ENCODE peak calls at places on chromosome 17, in six cellular contexts. One of them, this sample, is unnamed.

GRCh38 chr17:58082341-58082869 is 814 bp upstream of the DYNLL2 start:
- DNase-seq in colonic mucosa: no peak
- DNase-seq in brain microvascular endothelial cell: no peak
- DNase-seq in PC-9: no peak
- DNase-seq in neural crest cell: no peak
- DNase-seq in fibroblast of lung: no peak
- DNase-seq in this sample: no peak

GRCh38 chr17:81322271-81323082 is 27.4 kb upstream of the SLC38A10 start:
- DNase-seq in colonic mucosa: no peak
- DNase-seq in brain microvascular endothelial cell: no peak
- DNase-seq in PC-9: no peak
- DNase-seq in neural crest cell: no peak
- DNase-seq in fibroblast of lung: no peak
- DNase-seq in this sample: no peak

GRCh38 chr17:82450357-82451106 is at the start of gene CYBC1:
- DNase-seq in colonic mucosa: peak
- DNase-seq in brain microvascular endothelial cell: peak
- DNase-seq in PC-9: peak
- DNase-seq in neural crest cell: peak
- DNase-seq in fibroblast of lung: peak
- DNase-seq in this sample: peak

GRCh38 chr17:7435676-7436555 is 681 bp downstream of the TMEM102 start:
- DNase-seq in colonic mucosa: peak
- DNase-seq in brain microvascular endothelial cell: no peak
- DNase-seq in PC-9: peak
- DNase-seq in neural crest cell: no peak
- DNase-seq in fibroblast of lung: no peak
- DNase-seq in this sample: no peak

GRCh38 chr17:56184650-56185049 is 31.4 kb downstream of the ANKFN1 start:
- DNase-seq in colonic mucosa: no peak
- DNase-seq in brain microvascular endothelial cell: no peak
- DNase-seq in PC-9: no peak
- DNase-seq in neural crest cell: no peak
- DNase-seq in fibroblast of lung: no peak
- DNase-seq in this sample: no peak

GRCh38 chr17:57672205-57672632 is 72.9 kb downstream of the CCDC182 start:
- DNase-seq in colonic mucosa: peak
- DNase-seq in brain microvascular endothelial cell: no peak
- DNase-seq in PC-9: no peak
- DNase-seq in neural crest cell: no peak
- DNase-seq in fibroblast of lung: peak
- DNase-seq in this sample: no peak

GRCh38 chr17:28484296-28484695 is 10.9 kb downstream of the SLC13A2 start:
- DNase-seq in colonic mucosa: no peak
- DNase-seq in brain microvascular endothelial cell: no peak
- DNase-seq in PC-9: no peak
- DNase-seq in neural crest cell: no peak
- DNase-seq in fibroblast of lung: no peak
- DNase-seq in this sample: no peak

GRCh38 chr17:31691251-31691905 is 167.7 kb downstream of the COPRS start:
- DNase-seq in colonic mucosa: no peak
- DNase-seq in brain microvascular endothelial cell: no peak
- DNase-seq in PC-9: no peak
- DNase-seq in neural crest cell: no peak
- DNase-seq in fibroblast of lung: no peak
- DNase-seq in this sample: no peak

GRCh38 chr17:68707032-68707431 is 105.9 kb upstream of the FAM20A start:
- DNase-seq in colonic mucosa: no peak
- DNase-seq in brain microvascular endothelial cell: peak
- DNase-seq in PC-9: no peak
- DNase-seq in neural crest cell: no peak
- DNase-seq in fibroblast of lung: peak
- DNase-seq in this sample: no peak

GRCh38 chr17:13884347-13884746 is 185.0 kb upstream of the COX10 start:
- DNase-seq in colonic mucosa: no peak
- DNase-seq in brain microvascular endothelial cell: no peak
- DNase-seq in PC-9: no peak
- DNase-seq in neural crest cell: no peak
- DNase-seq in fibroblast of lung: no peak
- DNase-seq in this sample: no peak

GRCh38 chr17:61647044-61647443 is 56.0 kb upstream of the NACA2 start:
- DNase-seq in colonic mucosa: no peak
- DNase-seq in brain microvascular endothelial cell: peak
- DNase-seq in PC-9: no peak
- DNase-seq in neural crest cell: no peak
- DNase-seq in fibroblast of lung: peak
- DNase-seq in this sample: no peak

GRCh38 chr17:67559381-67559966 is 158.3 kb upstream of the NOL11 start:
- DNase-seq in colonic mucosa: no peak
- DNase-seq in brain microvascular endothelial cell: no peak
- DNase-seq in PC-9: no peak
- DNase-seq in neural crest cell: no peak
- DNase-seq in fibroblast of lung: no peak
- DNase-seq in this sample: no peak
- TF ChIP-seq CTCF in colonic mucosa: peak
- TF ChIP-seq CTCF in brain microvascular endothelial cell: peak
- TF ChIP-seq CTCF in PC-9: peak
- TF ChIP-seq CTCF in neural crest cell: peak
- TF ChIP-seq CTCF in fibroblast of lung: no peak
- TF ChIP-seq CTCF in this sample: no peak

GRCh38 chr17:44655983-44656700 is at the start of gene MEIOC:
- DNase-seq in colonic mucosa: no peak
- DNase-seq in brain microvascular endothelial cell: peak
- DNase-seq in PC-9: no peak
- DNase-seq in neural crest cell: peak
- DNase-seq in fibroblast of lung: peak
- DNase-seq in this sample: no peak
- TF ChIP-seq CTCF in colonic mucosa: no peak
- TF ChIP-seq CTCF in brain microvascular endothelial cell: peak
- TF ChIP-seq CTCF in PC-9: no peak
- TF ChIP-seq CTCF in neural crest cell: no peak
- TF ChIP-seq CTCF in fibroblast of lung: no peak
- TF ChIP-seq CTCF in this sample: no peak

GRCh38 chr17:38606646-38607611 is 1.2 kb upstream of the SRCIN1 start:
- DNase-seq in colonic mucosa: no peak
- DNase-seq in brain microvascular endothelial cell: no peak
- DNase-seq in PC-9: peak
- DNase-seq in neural crest cell: no peak
- DNase-seq in fibroblast of lung: no peak
- DNase-seq in this sample: no peak
- TF ChIP-seq CTCF in colonic mucosa: no peak
- TF ChIP-seq CTCF in brain microvascular endothelial cell: no peak
- TF ChIP-seq CTCF in PC-9: peak
- TF ChIP-seq CTCF in neural crest cell: no peak
- TF ChIP-seq CTCF in fibroblast of lung: no peak
- TF ChIP-seq CTCF in this sample: no peak

DNA sequence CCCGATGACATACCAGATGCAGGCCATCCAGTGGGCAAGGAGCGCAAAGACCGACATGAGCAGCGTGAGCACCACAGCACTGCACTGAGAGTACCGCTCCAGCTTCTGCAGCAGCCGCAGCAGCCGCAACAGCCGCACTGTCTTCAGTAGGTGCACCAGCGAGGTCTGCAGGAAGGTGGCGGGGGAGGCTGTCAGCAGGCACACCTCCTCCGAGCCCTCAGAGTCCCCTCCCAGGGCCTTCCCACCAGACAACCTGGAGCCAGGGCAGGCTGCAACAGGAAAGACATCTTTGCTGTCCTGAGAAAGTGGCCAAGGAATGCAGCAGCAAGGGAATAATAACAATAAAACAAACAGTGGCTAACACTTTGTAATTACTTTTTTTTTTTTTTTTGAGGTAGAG is 9.1 kb downstream of the KCNH4 start:
- DNase-seq in colonic mucosa: no peak
- DNase-seq in brain microvascular endothelial cell: no peak
- DNase-seq in PC-9: no peak
- DNase-seq in neural crest cell: no peak
- DNase-seq in fibroblast of lung: no peak
- DNase-seq in this sample: no peak
- TF ChIP-seq CTCF in colonic mucosa: no peak
- TF ChIP-seq CTCF in brain microvascular endothelial cell: no peak
- TF ChIP-seq CTCF in PC-9: no peak
- TF ChIP-seq CTCF in neural crest cell: no peak
- TF ChIP-seq CTCF in fibroblast of lung: no peak
- TF ChIP-seq CTCF in this sample: no peak

GRCh38 chr17:63695889-63696288 is 4.0 kb downstream of the LIMD2 start:
- DNase-seq in colonic mucosa: no peak
- DNase-seq in brain microvascular endothelial cell: no peak
- DNase-seq in PC-9: no peak
- DNase-seq in neural crest cell: no peak
- DNase-seq in fibroblast of lung: no peak
- DNase-seq in this sample: no peak

GRCh38 chr17:63698886-63699637 is 863 bp downstream of the LIMD2 start:
- DNase-seq in colonic mucosa: peak
- DNase-seq in brain microvascular endothelial cell: no peak
- DNase-seq in PC-9: no peak
- DNase-seq in neural crest cell: peak
- DNase-seq in fibroblast of lung: peak
- DNase-seq in this sample: peak

GRCh38 chr17:63698381-63698885 is 1.5 kb downstream of the LIMD2 start:
- DNase-seq in colonic mucosa: no peak
- DNase-seq in brain microvascular endothelial cell: no peak
- DNase-seq in PC-9: no peak
- DNase-seq in neural crest cell: no peak
- DNase-seq in fibroblast of lung: no peak
- DNase-seq in this sample: no peak

GRCh38 chr17:63696381-63696961 is 3.5 kb downstream of the LIMD2 start:
- DNase-seq in colonic mucosa: no peak
- DNase-seq in brain microvascular endothelial cell: no peak
- DNase-seq in PC-9: no peak
- DNase-seq in neural crest cell: no peak
- DNase-seq in fibroblast of lung: no peak
- DNase-seq in this sample: no peak

DNA sequence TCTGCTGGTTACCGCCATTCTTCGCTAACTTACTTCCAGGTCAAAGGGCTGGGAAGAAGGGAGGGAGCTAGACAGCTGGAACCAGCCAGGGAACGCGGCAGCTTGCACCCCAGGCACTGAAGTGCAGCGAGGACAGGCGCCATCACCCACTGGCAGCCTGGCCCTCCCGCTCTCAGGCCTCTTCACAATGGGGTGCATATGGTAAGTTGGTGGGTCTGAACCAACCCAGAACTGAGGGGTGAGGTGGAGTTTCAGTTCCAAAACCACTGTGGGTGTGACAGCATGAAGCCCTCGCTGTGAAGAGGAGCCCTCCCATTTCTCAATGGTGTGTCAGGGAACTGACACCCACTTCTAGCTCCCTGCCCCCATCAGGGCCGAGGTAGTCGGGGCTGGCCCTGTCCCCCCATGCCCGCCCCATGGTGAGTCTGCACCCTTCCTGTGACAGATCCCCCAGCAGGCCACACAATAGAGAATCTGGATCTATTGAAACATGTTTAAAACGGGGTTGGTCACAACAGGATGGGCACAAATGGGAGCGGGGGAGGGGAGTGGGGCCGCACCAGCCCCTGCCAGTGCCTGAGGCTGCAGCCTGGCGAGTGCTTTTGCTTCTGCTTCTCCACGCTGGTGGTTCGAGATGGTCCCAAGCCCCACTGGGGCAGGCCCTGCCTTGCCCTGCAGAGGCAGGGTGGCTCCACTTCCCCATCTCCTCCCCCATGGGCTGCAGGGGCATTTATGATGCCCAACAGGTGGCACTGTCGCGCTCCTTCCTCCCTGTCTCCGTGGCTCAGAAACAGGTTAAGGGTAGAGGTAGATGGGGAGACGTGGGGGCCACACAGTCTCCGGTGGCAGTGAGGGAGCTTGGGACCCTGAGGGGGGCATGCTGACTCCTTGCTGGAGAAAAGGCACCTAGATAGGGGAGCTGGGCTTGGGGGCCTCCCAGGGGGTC is 2.3 kb downstream of the LIMD2 start:
- DNase-seq in colonic mucosa: peak
- DNase-seq in brain microvascular endothelial cell: peak
- DNase-seq in PC-9: no peak
- DNase-seq in neural crest cell: no peak
- DNase-seq in fibroblast of lung: no peak
- DNase-seq in this sample: no peak
- TF ChIP-seq CTCF in colonic mucosa: peak
- TF ChIP-seq CTCF in brain microvascular endothelial cell: peak
- TF ChIP-seq CTCF in PC-9: peak
- TF ChIP-seq CTCF in neural crest cell: peak
- TF ChIP-seq CTCF in fibroblast of lung: no peak
- TF ChIP-seq CTCF in this sample: no peak

GRCh38 chr17:39863918-39864746 is at the start of gene IKZF3:
- DNase-seq in colonic mucosa: peak
- DNase-seq in brain microvascular endothelial cell: no peak
- DNase-seq in PC-9: no peak
- DNase-seq in neural crest cell: peak
- DNase-seq in fibroblast of lung: peak
- DNase-seq in this sample: no peak
- TF ChIP-seq CTCF in colonic mucosa: no peak
- TF ChIP-seq CTCF in brain microvascular endothelial cell: no peak
- TF ChIP-seq CTCF in PC-9: peak
- TF ChIP-seq CTCF in neural crest cell: peak
- TF ChIP-seq CTCF in fibroblast of lung: no peak
- TF ChIP-seq CTCF in this sample: no peak

GRCh38 chr17:2798188-2798587 is 1.9 kb downstream of the RAP1GAP2 start:
- DNase-seq in colonic mucosa: no peak
- DNase-seq in brain microvascular endothelial cell: no peak
- DNase-seq in PC-9: no peak
- DNase-seq in neural crest cell: no peak
- DNase-seq in fibroblast of lung: no peak
- DNase-seq in this sample: no peak
- TF ChIP-seq CTCF in colonic mucosa: no peak
- TF ChIP-seq CTCF in brain microvascular endothelial cell: no peak
- TF ChIP-seq CTCF in PC-9: no peak
- TF ChIP-seq CTCF in neural crest cell: no peak
- TF ChIP-seq CTCF in fibroblast of lung: no peak
- TF ChIP-seq CTCF in this sample: no peak

GRCh38 chr17:79033741-79034501 is 10.0 kb downstream of the C1QTNF1 start:
- DNase-seq in colonic mucosa: no peak
- DNase-seq in brain microvascular endothelial cell: no peak
- DNase-seq in PC-9: no peak
- DNase-seq in neural crest cell: no peak
- DNase-seq in fibroblast of lung: no peak
- DNase-seq in this sample: no peak
- TF ChIP-seq CTCF in colonic mucosa: no peak
- TF ChIP-seq CTCF in brain microvascular endothelial cell: no peak
- TF ChIP-seq CTCF in PC-9: no peak
- TF ChIP-seq CTCF in neural crest cell: no peak
- TF ChIP-seq CTCF in fibroblast of lung: no peak
- TF ChIP-seq CTCF in this sample: no peak

DNA sequence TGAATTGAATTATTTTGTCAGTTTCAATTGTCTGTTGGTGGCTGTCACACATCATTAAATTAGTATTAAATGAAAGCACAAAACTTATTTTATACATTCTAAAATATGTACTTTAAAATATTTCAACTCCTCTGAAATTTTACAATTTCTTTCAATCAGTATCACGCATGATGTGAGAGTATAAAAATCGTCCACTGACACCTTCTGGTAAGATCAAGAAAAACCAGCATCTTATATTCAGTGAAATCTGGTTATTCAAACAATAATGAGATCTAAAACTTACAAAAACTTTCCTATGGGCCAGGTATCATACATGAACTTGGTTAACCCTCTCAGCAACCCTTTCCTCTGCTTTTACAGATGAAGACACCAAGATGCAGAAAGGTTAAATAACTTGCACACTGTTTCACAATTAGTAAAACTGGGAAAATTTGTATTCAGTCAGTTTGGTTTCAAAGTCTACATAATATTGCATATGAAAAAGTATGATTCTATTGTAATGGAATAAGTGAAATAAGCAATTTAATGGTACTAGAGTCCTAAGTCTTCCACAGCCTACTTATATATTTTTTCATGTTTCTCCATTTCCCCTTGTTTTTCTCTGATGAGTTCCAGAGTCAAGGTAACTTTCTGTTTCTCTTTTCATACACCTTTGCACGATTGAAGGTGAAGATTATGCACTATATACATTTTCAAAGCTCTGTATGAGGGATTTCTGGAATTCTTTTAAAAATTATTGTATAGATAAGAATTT is 58.7 kb downstream of the EFCAB5 start:
- DNase-seq in colonic mucosa: no peak
- DNase-seq in brain microvascular endothelial cell: no peak
- DNase-seq in PC-9: no peak
- DNase-seq in neural crest cell: no peak
- DNase-seq in fibroblast of lung: no peak
- DNase-seq in this sample: no peak
- TF ChIP-seq CTCF in colonic mucosa: no peak
- TF ChIP-seq CTCF in brain microvascular endothelial cell: no peak
- TF ChIP-seq CTCF in PC-9: no peak
- TF ChIP-seq CTCF in neural crest cell: no peak
- TF ChIP-seq CTCF in fibroblast of lung: no peak
- TF ChIP-seq CTCF in this sample: no peak

This sample was measured in suprapubic skin.